ENCODE peak calls at places on chromosomes 6 and 20, in five cellular contexts. One of them, this sample, is unnamed.
A peak's percentile ranks its signal among the peaks of the same experiment; 100 is the strongest.

GRCh38 chr6:80440496-80441160 is 334.2 kb downstream of the BCKDHB start:
- DNase-seq in astrocyte of the cerebellum: no peak
- DNase-seq in NCI-H1048: no peak
- DNase-seq in stimulated activated CD8-positive, alpha-beta memory T cell treated with anti-CD3 and anti-CD28 coated beads, Interleukin-4, amount 100 ng/mL, for 24 hours: no peak
- DNase-seq in NCI-H510A: no peak
- DNase-seq in this sample: no peak

GRCh38 chr6:85453052-85453451 is 3.2 kb downstream of the NT5E start:
- DNase-seq in stimulated activated CD8-positive, alpha-beta memory T cell treated with anti-CD3 and anti-CD28 coated beads, Interleukin-4, amount 100 ng/mL, for 24 hours: no peak
- DNase-seq in NCI-H1048: no peak
- DNase-seq in NCI-H510A: no peak
- DNase-seq in astrocyte of the cerebellum: no peak
- DNase-seq in this sample: no peak

GRCh38 chr6:25369043-25369442 is 89.9 kb downstream of the CARMIL1 start:
- DNase-seq in NCI-H1048: no peak
- DNase-seq in stimulated activated CD8-positive, alpha-beta memory T cell treated with anti-CD3 and anti-CD28 coated beads, Interleukin-4, amount 100 ng/mL, for 24 hours: no peak
- DNase-seq in astrocyte of the cerebellum: no peak
- DNase-seq in NCI-H510A: no peak
- DNase-seq in this sample: no peak

GRCh38 chr6:155142902-155143609 is 120.8 kb upstream of the CLDN20 start:
- DNase-seq in NCI-H510A: no peak
- DNase-seq in NCI-H1048: no peak
- DNase-seq in astrocyte of the cerebellum: no peak
- DNase-seq in stimulated activated CD8-positive, alpha-beta memory T cell treated with anti-CD3 and anti-CD28 coated beads, Interleukin-4, amount 100 ng/mL, for 24 hours: no peak
- DNase-seq in this sample: no peak

GRCh38 chr6:167778497-167779122 is 48.1 kb upstream of the AFDN start:
- DNase-seq in NCI-H1048: no peak
- DNase-seq in NCI-H510A: no peak
- DNase-seq in astrocyte of the cerebellum: no peak
- DNase-seq in stimulated activated CD8-positive, alpha-beta memory T cell treated with anti-CD3 and anti-CD28 coated beads, Interleukin-4, amount 100 ng/mL, for 24 hours: no peak
- DNase-seq in this sample: no peak

GRCh38 chr6:157460182-157460999 is 79.4 kb downstream of the ZDHHC14 start:
- DNase-seq in NCI-H510A: no peak
- DNase-seq in astrocyte of the cerebellum: no peak
- DNase-seq in NCI-H1048: no peak
- DNase-seq in stimulated activated CD8-positive, alpha-beta memory T cell treated with anti-CD3 and anti-CD28 coated beads, Interleukin-4, amount 100 ng/mL, for 24 hours: no peak
- DNase-seq in this sample: no peak

GRCh38 chr20:50578778-50579165 is 68.6 kb downstream of the PTPN1 start:
- DNase-seq in astrocyte of the cerebellum: no peak
- DNase-seq in NCI-H510A: no peak
- DNase-seq in stimulated activated CD8-positive, alpha-beta memory T cell treated with anti-CD3 and anti-CD28 coated beads, Interleukin-4, amount 100 ng/mL, for 24 hours: no peak
- DNase-seq in NCI-H1048: no peak
- DNase-seq in this sample: no peak

GRCh38 chr20:24469116-24470030 is at the start of gene SYNDIG1:
- DNase-seq in NCI-H1048: no peak
- DNase-seq in NCI-H510A: no peak
- DNase-seq in stimulated activated CD8-positive, alpha-beta memory T cell treated with anti-CD3 and anti-CD28 coated beads, Interleukin-4, amount 100 ng/mL, for 24 hours: no peak
- DNase-seq in astrocyte of the cerebellum: no peak
- DNase-seq in this sample: no peak

GRCh38 chr6:11196511-11197174 is 35.8 kb downstream of the NEDD9 start:
- DNase-seq in astrocyte of the cerebellum: peak; percentile 87
- DNase-seq in NCI-H510A: no peak
- DNase-seq in stimulated activated CD8-positive, alpha-beta memory T cell treated with anti-CD3 and anti-CD28 coated beads, Interleukin-4, amount 100 ng/mL, for 24 hours: no peak
- DNase-seq in NCI-H1048: no peak
- DNase-seq in this sample: peak; percentile 24

GRCh38 chr6:336159-337114 is 44.1 kb downstream of the DUSP22 start:
- DNase-seq in NCI-H510A: no peak
- DNase-seq in stimulated activated CD8-positive, alpha-beta memory T cell treated with anti-CD3 and anti-CD28 coated beads, Interleukin-4, amount 100 ng/mL, for 24 hours: no peak
- DNase-seq in NCI-H1048: no peak
- DNase-seq in astrocyte of the cerebellum: no peak
- DNase-seq in this sample: no peak

GRCh38 chr6:73566954-73567591 is 46.2 kb upstream of the EEF1A1 start:
- DNase-seq in NCI-H510A: no peak
- DNase-seq in stimulated activated CD8-positive, alpha-beta memory T cell treated with anti-CD3 and anti-CD28 coated beads, Interleukin-4, amount 100 ng/mL, for 24 hours: no peak
- DNase-seq in astrocyte of the cerebellum: no peak
- DNase-seq in NCI-H1048: no peak
- DNase-seq in this sample: no peak

GRCh38 chr6:51398064-51398740 is 579.5 kb downstream of the TFAP2B start:
- DNase-seq in NCI-H510A: peak; percentile 76
- DNase-seq in stimulated activated CD8-positive, alpha-beta memory T cell treated with anti-CD3 and anti-CD28 coated beads, Interleukin-4, amount 100 ng/mL, for 24 hours: no peak
- DNase-seq in astrocyte of the cerebellum: no peak
- DNase-seq in NCI-H1048: peak; percentile 50
- DNase-seq in this sample: no peak

GRCh38 chr6:67680297-67680932 is 954.7 kb upstream of the ADGRB3 start:
- DNase-seq in NCI-H1048: no peak
- DNase-seq in stimulated activated CD8-positive, alpha-beta memory T cell treated with anti-CD3 and anti-CD28 coated beads, Interleukin-4, amount 100 ng/mL, for 24 hours: no peak
- DNase-seq in NCI-H510A: no peak
- DNase-seq in astrocyte of the cerebellum: no peak
- DNase-seq in this sample: no peak